ENCODE peak calls at places on chromosomes 5 and 9, in seven cellular contexts. B is ovary; D is dorsolateral prefrontal cortex; G is OCI-LY7; J is body of pancreas; L is psoas muscle; U is CD4-positive, alpha-beta memory T cell. F is an unnamed sample.

GRCh38 chr5:131538177-131538593 is 96.8 kb downstream of the RAPGEF6 start:
- DNase-seq in B (no peak), D (no peak), G (no peak), J (no peak), L (no peak), U (no peak), F (peak; percentile 69)

GRCh38 chr5:141241496-141241895 is 3.7 kb upstream of the PCDHB15 start:
- DNase-seq in B (no peak), D (no peak), G (no peak), J (no peak), L (no peak), U (no peak), F (no peak)

GRCh38 chr5:126526493-126526892 is 68.5 kb downstream of the ALDH7A1 start:
- DNase-seq in B (no peak), D (no peak), G (no peak), J (no peak), L (no peak), U (no peak), F (no peak)

GRCh38 chr9:110767559-110768063 is 99.0 kb downstream of the MUSK start:
- DNase-seq in B (peak; percentile 74), D (peak; percentile 54), G (no peak), J (peak; percentile 12), L (peak; percentile 55), U (no peak), F (no peak)

GRCh38 chr5:38265546-38266179 is 7.3 kb downstream of the EGFLAM start:
- DNase-seq in B (peak; percentile 71), D (no peak), G (peak; percentile 50), J (peak; percentile 72), L (peak; percentile 34), U (no peak), F (no peak)

GRCh38 chr5:3535414-3536211 is 60.0 kb upstream of the IRX1 start:
- DNase-seq in B (no peak), D (no peak), G (no peak), J (no peak), L (no peak), U (no peak), F (no peak)

GRCh38 chr9:33446507-33447403 is 638 bp downstream of the AQP3 start:
- DNase-seq in B (peak; percentile 53), D (no peak), G (peak; percentile 24), J (peak; percentile 67), L (peak; percentile 61), U (peak; percentile 78), F (no peak)

GRCh38 chr5:22663124-22663523 is 190.0 kb downstream of the CDH12 start:
- DNase-seq in B (no peak), D (no peak), G (no peak), J (no peak), L (no peak), U (no peak), F (no peak)

GRCh38 chr9:129075996-129076639 is 4.8 kb upstream of the DOLPP1 start:
- DNase-seq in B (no peak), D (no peak), G (no peak), J (no peak), L (no peak), U (no peak), F (no peak)

GRCh38 chr9:129078691-129079503 is 2.0 kb upstream of the DOLPP1 start:
- DNase-seq in B (no peak), D (no peak), G (no peak), J (no peak), L (no peak), U (no peak), F (no peak)

GRCh38 chr9:129076640-129077037 is 4.3 kb upstream of the DOLPP1 start:
- DNase-seq in B (no peak), D (no peak), G (no peak), J (no peak), L (no peak), U (no peak), F (no peak)

GRCh38 chr9:129079829-129080228 is 1.1 kb upstream of the DOLPP1 start:
- DNase-seq in B (no peak), D (no peak), G (no peak), J (no peak), L (no peak), U (no peak), F (no peak)

DNA sequence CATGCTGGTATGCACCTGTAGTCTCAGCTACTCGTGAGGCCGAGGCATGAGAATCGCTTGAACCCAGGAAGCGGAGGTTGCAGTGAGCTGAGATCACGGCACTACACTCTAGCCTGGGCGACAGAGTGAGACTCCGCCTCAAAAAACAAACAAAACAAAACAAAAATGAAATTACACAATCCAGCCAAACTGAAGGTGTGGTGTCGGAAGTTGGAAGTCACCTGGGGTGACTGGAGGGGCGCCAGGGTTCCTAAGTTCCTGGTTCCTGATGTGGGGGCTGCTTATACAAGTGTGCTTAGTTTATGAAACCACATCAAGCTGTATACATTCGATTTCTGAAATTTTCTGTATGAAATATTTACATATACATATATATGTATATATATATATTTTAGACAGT is 3.7 kb upstream of the DOLPP1 start:
- DNase-seq in B (no peak), D (no peak), G (no peak), J (no peak), L (no peak), U (no peak), F (no peak)
- H3K27ac ChIP-seq in B (no peak overlapping the region), D (no peak overlapping the region), G (no peak overlapping the region), J (no peak overlapping the region), L (no peak overlapping the region), U (no peak overlapping the region), F (no peak overlapping the region)

DNA sequence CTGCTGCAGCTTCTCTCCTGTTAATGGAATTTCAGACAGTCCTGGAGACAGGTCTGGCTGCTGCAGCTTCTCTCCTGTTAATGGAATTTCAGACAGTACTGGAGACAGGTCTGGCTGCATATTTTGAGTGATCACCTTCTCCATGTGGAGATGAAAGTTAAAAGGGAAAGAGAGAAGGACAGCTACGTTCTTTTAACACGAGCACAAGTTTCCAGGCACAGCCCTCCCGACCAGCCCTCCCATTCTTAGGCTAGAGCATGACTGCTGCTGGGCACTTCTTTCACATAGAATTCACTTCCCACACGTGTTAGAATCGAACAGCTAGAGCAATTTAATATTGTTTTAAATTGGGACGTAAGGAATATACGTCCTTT is 133.3 kb upstream of the DMRT1 start:
- DNase-seq in B (no peak), D (no peak), G (no peak), J (peak; percentile 38), L (no peak), U (no peak), F (no peak)
- H3K27ac ChIP-seq in B (no peak overlapping the region), D (peak overlapping the region; percentile 78), G (no peak overlapping the region), J (peak overlapping the region; percentile 68), L (peak overlapping the region; percentile 63), U (no peak overlapping the region), F (peak overlapping the region; percentile 57)

DNA sequence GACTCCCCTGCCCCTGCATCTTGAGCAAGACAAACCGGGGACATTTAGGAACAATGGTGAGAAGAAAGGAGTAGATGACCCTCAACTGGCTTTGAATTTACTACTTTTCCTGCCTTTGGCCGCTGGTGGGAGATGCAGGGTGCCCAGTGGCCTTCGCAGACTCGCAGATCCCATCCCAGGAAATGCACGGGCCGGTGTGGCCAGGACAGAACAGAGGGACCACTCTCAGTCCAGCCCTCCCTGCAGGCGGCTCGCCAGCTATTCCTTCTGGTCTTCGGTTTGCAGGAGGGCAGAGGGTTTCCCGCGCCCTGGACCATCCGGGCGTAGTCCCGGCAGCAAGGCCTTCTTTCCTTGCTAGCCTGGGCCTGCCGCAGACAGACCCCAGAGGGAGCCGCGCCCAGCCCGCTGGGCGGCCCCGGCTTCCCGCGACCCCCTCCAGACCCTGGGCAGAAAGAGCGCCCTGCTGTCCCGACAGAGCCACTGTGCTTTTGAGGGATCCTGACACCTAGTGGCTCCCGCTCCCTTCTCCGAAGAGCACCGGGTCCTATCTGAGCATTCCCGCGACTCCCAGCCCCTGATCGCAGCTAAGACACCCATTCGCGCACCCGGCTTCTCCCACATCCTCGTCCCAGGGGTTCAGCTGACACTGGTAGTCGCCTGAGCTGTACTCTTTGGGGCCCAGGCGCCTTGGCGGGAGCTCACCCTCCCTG is 1.2 kb downstream of the CFAP90 start:
- DNase-seq in B (peak; percentile 57), D (peak; percentile 49), G (no peak), J (peak; percentile 24), L (no peak), U (peak; percentile 10), F (no peak)
- H3K27ac ChIP-seq in B (peak overlapping the region; percentile 12), D (peak overlapping the region; percentile 65), G (no peak overlapping the region), J (no peak overlapping the region), L (no peak overlapping the region), U (no peak overlapping the region), F (no peak overlapping the region)

DNA sequence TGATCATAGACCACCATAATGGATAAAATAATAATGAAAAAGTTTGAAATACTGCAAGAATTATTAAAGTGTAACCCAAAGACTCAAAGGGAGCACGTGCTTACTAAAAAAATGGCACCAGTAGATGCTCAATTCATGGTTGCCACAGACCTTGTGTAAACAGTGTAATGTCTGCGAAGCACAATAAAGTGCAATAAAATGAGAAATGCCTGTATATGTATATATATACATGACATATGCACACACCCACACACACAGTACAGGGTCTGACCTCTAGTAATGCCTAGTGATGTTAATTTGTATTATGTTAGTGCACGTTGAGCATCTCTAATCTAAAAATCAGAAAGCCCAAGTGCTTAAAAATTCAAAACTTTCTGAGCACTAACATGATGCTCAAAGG is 52.3 kb downstream of the FBXO38 start:
- DNase-seq in B (no peak), D (no peak), G (no peak), J (no peak), L (no peak), U (no peak), F (no peak)
- H3K27ac ChIP-seq in B (no peak overlapping the region), D (no peak overlapping the region), G (no peak overlapping the region), J (no peak overlapping the region), L (no peak overlapping the region), U (no peak overlapping the region), F (no peak overlapping the region)

GRCh38 chr9:128215491-128216404 is 12.6 kb downstream of the DNM1 start:
- DNase-seq in B (no peak), D (no peak), G (no peak), J (no peak), L (peak; percentile 58), U (no peak), F (no peak)
- H3K27ac ChIP-seq in B (no peak overlapping the region), D (peak overlapping the region; percentile 68), G (no peak overlapping the region), J (peak overlapping the region; percentile 87), L (no peak overlapping the region), U (no peak overlapping the region), F (no peak overlapping the region)

DNA sequence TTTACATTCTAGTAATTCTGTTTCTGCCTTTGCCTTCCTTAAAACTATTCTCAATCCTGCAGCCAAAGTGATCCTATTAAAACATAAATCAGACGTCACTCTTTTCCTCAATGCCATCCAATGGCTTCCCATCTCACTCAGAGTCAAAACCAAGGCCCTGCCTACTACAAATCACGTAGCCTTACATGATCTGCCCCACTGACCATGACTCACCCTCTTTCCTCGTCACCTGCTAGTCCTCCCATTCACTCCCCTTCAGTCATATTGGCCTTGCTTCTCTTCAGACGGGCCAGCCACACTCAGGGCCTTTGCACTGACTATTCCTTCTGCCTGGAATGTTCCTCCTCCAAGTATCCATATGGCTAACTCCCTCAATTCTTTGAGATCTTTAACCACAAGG is 39.0 kb upstream of the DMXL1 start:
- DNase-seq in B (no peak), D (no peak), G (peak; percentile 76), J (no peak), L (no peak), U (no peak), F (no peak)
- H3K27ac ChIP-seq in B (no peak overlapping the region), D (no peak overlapping the region), G (peak overlapping the region; percentile 97), J (no peak overlapping the region), L (no peak overlapping the region), U (no peak overlapping the region), F (no peak overlapping the region)

F was measured in epithelial cell of prostate.